ENCODE peak calls at places on chromosomes 11 and 22, in six cellular contexts. H is Calu3, I is vagina, Q is fibroblast of mammary gland, T is B cell, S is D721Med. E is an unnamed sample.

GRCh38 chr22:43587574-43587973 is 175.8 kb downstream of the MPPED1 start:
- DNase-seq in H (no peak), I (no peak), Q (peak), T (no peak), S (no peak), E (no peak)

GRCh38 chr22:40567626-40568328 is 68.7 kb downstream of the MRTFA start:
- DNase-seq in H (no peak), I (no peak), Q (no peak), T (no peak), S (no peak), E (no peak)

GRCh38 chr11:132586801-132587200 is 945.5 kb downstream of the OPCML start:
- DNase-seq in H (no peak), I (no peak), Q (no peak), T (no peak), S (no peak), E (no peak)

GRCh38 chr22:40463727-40464126 is 93.3 kb downstream of the SGSM3 start:
- DNase-seq in H (no peak), I (no peak), Q (no peak), T (no peak), S (no peak), E (no peak)

GRCh38 chr22:39300198-39300830 is 19.1 kb downstream of the RPL3 start:
- DNase-seq in H (no peak), I (no peak), Q (no peak), T (no peak), S (no peak), E (peak)

GRCh38 chr11:78922886-78923625 is 348.4 kb upstream of the NARS2 start:
- DNase-seq in H (no peak), I (no peak), Q (no peak), T (no peak), S (no peak), E (no peak)

GRCh38 chr11:2558861-2559526 is 114.2 kb downstream of the KCNQ1 start:
- DNase-seq in H (no peak), I (no peak), Q (no peak), T (no peak), S (no peak), E (peak)

GRCh38 chr22:39592104-39593060 is 21.8 kb downstream of the CACNA1I start:
- DNase-seq in H (peak), I (no peak), Q (peak), T (no peak), S (no peak), E (no peak)

GRCh38 chr22:49113758-49114157 is 713.9 kb downstream of the BRD1 start:
- DNase-seq in H (no peak), I (no peak), Q (no peak), T (no peak), S (no peak), E (no peak)

GRCh38 chr22:49119551-49119952 is 708.1 kb downstream of the BRD1 start:
- DNase-seq in H (no peak), I (no peak), Q (no peak), T (no peak), S (no peak), E (no peak)

GRCh38 chr22:49116021-49116420 is 711.7 kb downstream of the BRD1 start:
- DNase-seq in H (no peak), I (no peak), Q (no peak), T (no peak), S (no peak), E (no peak)

GRCh38 chr22:49115186-49115585 is 712.5 kb downstream of the BRD1 start:
- DNase-seq in H (no peak), I (no peak), Q (no peak), T (no peak), S (no peak), E (no peak)

GRCh38 chr22:49116486-49116885 is 711.2 kb downstream of the BRD1 start:
- DNase-seq in H (no peak), I (no peak), Q (no peak), T (no peak), S (no peak), E (no peak)
- TF ChIP-seq CTCF in H (no peak), I (no peak), Q (no peak), T (no peak), S (no peak), E (no peak)

DNA sequence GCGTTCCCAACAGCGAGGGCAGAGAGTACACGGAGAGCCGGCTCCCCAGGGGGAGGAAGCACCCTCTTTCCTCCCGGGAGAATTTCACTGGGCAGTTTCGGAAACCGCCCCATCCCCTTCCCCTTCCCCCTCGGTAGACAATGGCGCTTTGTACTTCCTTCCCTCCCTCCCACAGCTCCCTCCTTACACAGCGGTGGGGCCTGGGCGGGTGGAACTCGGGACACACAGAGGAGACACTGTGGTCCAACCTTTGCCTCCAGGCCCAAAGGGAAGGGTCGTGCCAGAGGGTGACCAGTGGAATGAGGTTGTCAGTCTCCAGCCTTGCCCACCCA is 4.3 kb downstream of the SMTN start:
- DNase-seq in H (peak), I (no peak), Q (no peak), T (no peak), S (no peak), E (peak)
- TF ChIP-seq CTCF in H (no peak), I (no peak), Q (no peak), T (peak), S (no peak), E (peak)

GRCh38 chr22:48161354-48161753 is 1398.9 kb downstream of the TBC1D22A start:
- DNase-seq in H (no peak), I (no peak), Q (no peak), T (no peak), S (no peak), E (no peak)
- TF ChIP-seq CTCF in H (no peak), I (no peak), Q (no peak), T (no peak), S (no peak), E (no peak)

GRCh38 chr11:35464308-35464707 is 45.0 kb upstream of the SLC1A2 start:
- DNase-seq in H (no peak), I (no peak), Q (no peak), T (no peak), S (no peak), E (no peak)
- TF ChIP-seq CTCF in H (no peak), I (no peak), Q (peak), T (no peak), S (peak), E (no peak)

GRCh38 chr22:30694171-30694637 is 470 bp upstream of the OSBP2 start:
- DNase-seq in H (peak), I (no peak), Q (peak), T (peak), S (no peak), E (peak)
- TF ChIP-seq CTCF in H (no peak), I (no peak), Q (no peak), T (no peak), S (no peak), E (no peak)

GRCh38 chr11:32426192-32426591 is 9.1 kb downstream of the WT1 start:
- DNase-seq in H (no peak), I (no peak), Q (no peak), T (no peak), S (no peak), E (no peak)
- TF ChIP-seq CTCF in H (no peak), I (no peak), Q (no peak), T (no peak), S (no peak), E (no peak)

GRCh38 chr11:22426915-22427314 is 88.7 kb downstream of the SLC17A6 start:
- DNase-seq in H (no peak), I (no peak), Q (peak), T (no peak), S (no peak), E (no peak)
- TF ChIP-seq CTCF in H (no peak), I (no peak), Q (peak), T (no peak), S (no peak), E (no peak)